ENCODE peak calls at places on chromosomes 7 and 10, in six cellular contexts. One of them, this sample, is unnamed.

GRCh38 chr10:125064681-125065492 is 95.5 kb downstream of the CTBP2 start:
- DNase-seq in GM04503: peak
- DNase-seq in iPS DF 19.7: no peak
- DNase-seq in fibroblast of the aortic adventitia: peak
- DNase-seq in SK-N-SH: no peak
- DNase-seq in DMS153: no peak
- DNase-seq in this sample: peak

GRCh38 chr10:99233680-99234018 is 2.0 kb downstream of the HPSE2 start:
- DNase-seq in SK-N-SH: no peak
- DNase-seq in fibroblast of the aortic adventitia: no peak
- DNase-seq in iPS DF 19.7: no peak
- DNase-seq in GM04503: no peak
- DNase-seq in DMS153: no peak
- DNase-seq in this sample: no peak

GRCh38 chr7:45718464-45719330 is 144.5 kb downstream of the ADCY1 start:
- DNase-seq in SK-N-SH: no peak
- DNase-seq in GM04503: no peak
- DNase-seq in fibroblast of the aortic adventitia: no peak
- DNase-seq in iPS DF 19.7: no peak
- DNase-seq in DMS153: no peak
- DNase-seq in this sample: no peak

GRCh38 chr10:75424553-75424952 is 6.9 kb upstream of the LRMDA start:
- DNase-seq in fibroblast of the aortic adventitia: no peak
- DNase-seq in SK-N-SH: no peak
- DNase-seq in iPS DF 19.7: no peak
- DNase-seq in GM04503: no peak
- DNase-seq in DMS153: no peak
- DNase-seq in this sample: no peak

GRCh38 chr10:127945335-127945734 is 38.4 kb downstream of the PTPRE start:
- DNase-seq in GM04503: no peak
- DNase-seq in fibroblast of the aortic adventitia: peak
- DNase-seq in DMS153: peak
- DNase-seq in iPS DF 19.7: no peak
- DNase-seq in SK-N-SH: no peak
- DNase-seq in this sample: no peak

GRCh38 chr10:71639412-71639719 is 80.2 kb downstream of the C10orf105 start:
- DNase-seq in DMS153: no peak
- DNase-seq in GM04503: no peak
- DNase-seq in iPS DF 19.7: no peak
- DNase-seq in SK-N-SH: no peak
- DNase-seq in fibroblast of the aortic adventitia: no peak
- DNase-seq in this sample: no peak

GRCh38 chr10:99329891-99330674 is 927 bp downstream of the CNNM1 start:
- DNase-seq in DMS153: peak
- DNase-seq in GM04503: no peak
- DNase-seq in fibroblast of the aortic adventitia: no peak
- DNase-seq in SK-N-SH: peak
- DNase-seq in iPS DF 19.7: no peak
- DNase-seq in this sample: peak

GRCh38 chr10:15562116-15562515 is 157.6 kb downstream of the ITGA8 start:
- DNase-seq in iPS DF 19.7: no peak
- DNase-seq in fibroblast of the aortic adventitia: no peak
- DNase-seq in GM04503: no peak
- DNase-seq in SK-N-SH: no peak
- DNase-seq in DMS153: no peak
- DNase-seq in this sample: no peak

GRCh38 chr7:146366938-146367337 is 250.3 kb downstream of the CNTNAP2 start:
- DNase-seq in iPS DF 19.7: no peak
- DNase-seq in fibroblast of the aortic adventitia: no peak
- DNase-seq in GM04503: no peak
- DNase-seq in SK-N-SH: no peak
- DNase-seq in DMS153: peak
- DNase-seq in this sample: no peak

GRCh38 chr10:34526758-34527730 is 288.1 kb downstream of the PARD3 start:
- DNase-seq in SK-N-SH: no peak
- DNase-seq in DMS153: no peak
- DNase-seq in fibroblast of the aortic adventitia: peak
- DNase-seq in GM04503: peak
- DNase-seq in iPS DF 19.7: peak
- DNase-seq in this sample: no peak

GRCh38 chr10:76492026-76492425 is 1060.6 kb downstream of the LRMDA start:
- DNase-seq in SK-N-SH: no peak
- DNase-seq in GM04503: peak
- DNase-seq in fibroblast of the aortic adventitia: peak
- DNase-seq in DMS153: no peak
- DNase-seq in iPS DF 19.7: no peak
- DNase-seq in this sample: no peak

GRCh38 chr7:83824214-83824613 is 175.3 kb upstream of the SEMA3E start:
- DNase-seq in iPS DF 19.7: no peak
- DNase-seq in DMS153: no peak
- DNase-seq in GM04503: no peak
- DNase-seq in fibroblast of the aortic adventitia: peak
- DNase-seq in SK-N-SH: no peak
- DNase-seq in this sample: no peak

GRCh38 chr10:11260136-11260535 is 242.5 kb downstream of the CELF2 start:
- DNase-seq in SK-N-SH: peak
- DNase-seq in DMS153: no peak
- DNase-seq in fibroblast of the aortic adventitia: no peak
- DNase-seq in GM04503: no peak
- DNase-seq in iPS DF 19.7: no peak
- DNase-seq in this sample: no peak

GRCh38 chr10:6013413-6014192 is 36.3 kb upstream of the IL15RA start:
- DNase-seq in GM04503: no peak
- DNase-seq in SK-N-SH: peak
- DNase-seq in iPS DF 19.7: no peak
- DNase-seq in fibroblast of the aortic adventitia: no peak
- DNase-seq in DMS153: no peak
- DNase-seq in this sample: no peak

GRCh38 chr7:139777948-139778841 is at the start of gene HIPK2:
- DNase-seq in DMS153: peak
- DNase-seq in fibroblast of the aortic adventitia: peak
- DNase-seq in SK-N-SH: peak
- DNase-seq in GM04503: no peak
- DNase-seq in iPS DF 19.7: no peak
- DNase-seq in this sample: peak

GRCh38 chr10:102112210-102112817 is 7.9 kb downstream of the LDB1 start:
- DNase-seq in fibroblast of the aortic adventitia: no peak
- DNase-seq in DMS153: no peak
- DNase-seq in iPS DF 19.7: no peak
- DNase-seq in GM04503: no peak
- DNase-seq in SK-N-SH: peak
- DNase-seq in this sample: no peak

GRCh38 chr7:142815099-142815498 is 39.8 kb upstream of the EPHB6 start:
- DNase-seq in GM04503: no peak
- DNase-seq in fibroblast of the aortic adventitia: no peak
- DNase-seq in iPS DF 19.7: no peak
- DNase-seq in SK-N-SH: no peak
- DNase-seq in DMS153: no peak
- DNase-seq in this sample: no peak

GRCh38 chr10:73772280-73773151 is 9.3 kb upstream of the CHCHD1 start:
- DNase-seq in iPS DF 19.7: no peak
- DNase-seq in SK-N-SH: peak
- DNase-seq in DMS153: peak
- DNase-seq in GM04503: peak
- DNase-seq in fibroblast of the aortic adventitia: peak
- DNase-seq in this sample: peak

GRCh38 chr7:20783716-20784310 is 2.9 kb downstream of the SP8 start:
- DNase-seq in SK-N-SH: peak
- DNase-seq in DMS153: no peak
- DNase-seq in fibroblast of the aortic adventitia: no peak
- DNase-seq in GM04503: no peak
- DNase-seq in iPS DF 19.7: no peak
- DNase-seq in this sample: peak

GRCh38 chr7:92740713-92741126 is 95.7 kb downstream of the CDK6 start:
- DNase-seq in fibroblast of the aortic adventitia: peak
- DNase-seq in SK-N-SH: no peak
- DNase-seq in DMS153: no peak
- DNase-seq in GM04503: peak
- DNase-seq in iPS DF 19.7: no peak
- DNase-seq in this sample: no peak

GRCh38 chr10:103854687-103855423 is 521 bp downstream of the SH3PXD2A start:
- DNase-seq in SK-N-SH: peak
- DNase-seq in DMS153: no peak
- DNase-seq in fibroblast of the aortic adventitia: peak
- DNase-seq in iPS DF 19.7: no peak
- DNase-seq in GM04503: no peak
- DNase-seq in this sample: peak

GRCh38 chr10:70575874-70576802 is 26.4 kb downstream of the PRF1 start:
- DNase-seq in DMS153: peak
- DNase-seq in fibroblast of the aortic adventitia: peak
- DNase-seq in SK-N-SH: peak
- DNase-seq in iPS DF 19.7: no peak
- DNase-seq in GM04503: no peak
- DNase-seq in this sample: peak

GRCh38 chr7:20865684-20866083 is 79.0 kb upstream of the SP8 start:
- DNase-seq in SK-N-SH: no peak
- DNase-seq in DMS153: no peak
- DNase-seq in fibroblast of the aortic adventitia: no peak
- DNase-seq in iPS DF 19.7: no peak
- DNase-seq in GM04503: no peak
- DNase-seq in this sample: no peak

GRCh38 chr10:10785627-10786333 is 231.9 kb upstream of the CELF2 start:
- DNase-seq in fibroblast of the aortic adventitia: peak
- DNase-seq in DMS153: no peak
- DNase-seq in GM04503: no peak
- DNase-seq in iPS DF 19.7: no peak
- DNase-seq in SK-N-SH: no peak
- DNase-seq in this sample: no peak

GRCh38 chr7:142807855-142808460 is 37.2 kb downstream of the PRSS2 start:
- DNase-seq in iPS DF 19.7: no peak
- DNase-seq in GM04503: no peak
- DNase-seq in fibroblast of the aortic adventitia: peak
- DNase-seq in SK-N-SH: no peak
- DNase-seq in DMS153: no peak
- DNase-seq in this sample: no peak

GRCh38 chr7:119936876-119937275 is 336.1 kb upstream of the KCND2 start:
- DNase-seq in SK-N-SH: no peak
- DNase-seq in GM04503: no peak
- DNase-seq in DMS153: no peak
- DNase-seq in iPS DF 19.7: no peak
- DNase-seq in fibroblast of the aortic adventitia: peak
- DNase-seq in this sample: no peak

GRCh38 chr7:98944386-98944785 is 66.1 kb downstream of the TRRAP start:
- DNase-seq in SK-N-SH: no peak
- DNase-seq in iPS DF 19.7: no peak
- DNase-seq in GM04503: no peak
- DNase-seq in DMS153: no peak
- DNase-seq in fibroblast of the aortic adventitia: no peak
- DNase-seq in this sample: no peak

GRCh38 chr7:96314402-96315108 is 7.3 kb downstream of the SLC25A13 start:
- DNase-seq in iPS DF 19.7: no peak
- DNase-seq in fibroblast of the aortic adventitia: no peak
- DNase-seq in DMS153: no peak
- DNase-seq in GM04503: no peak
- DNase-seq in SK-N-SH: no peak
- DNase-seq in this sample: no peak

GRCh38 chr10:88651131-88651541 is 13.1 kb upstream of the LIPF start:
- DNase-seq in SK-N-SH: no peak
- DNase-seq in fibroblast of the aortic adventitia: peak
- DNase-seq in DMS153: no peak
- DNase-seq in GM04503: peak
- DNase-seq in iPS DF 19.7: no peak
- DNase-seq in this sample: no peak

GRCh38 chr10:26627320-26627719 is 70.2 kb upstream of the PDSS1 start:
- DNase-seq in fibroblast of the aortic adventitia: no peak
- DNase-seq in DMS153: no peak
- DNase-seq in iPS DF 19.7: no peak
- DNase-seq in GM04503: no peak
- DNase-seq in SK-N-SH: no peak
- DNase-seq in this sample: no peak

GRCh38 chr7:141585592-141586510 is 34.6 kb downstream of the AGK start:
- DNase-seq in SK-N-SH: no peak
- DNase-seq in iPS DF 19.7: no peak
- DNase-seq in fibroblast of the aortic adventitia: peak
- DNase-seq in DMS153: no peak
- DNase-seq in GM04503: peak
- DNase-seq in this sample: no peak

GRCh38 chr7:90530263-90530662 is 60.8 kb downstream of the PTTG1IP2 start:
- DNase-seq in DMS153: no peak
- DNase-seq in fibroblast of the aortic adventitia: peak
- DNase-seq in SK-N-SH: no peak
- DNase-seq in GM04503: peak
- DNase-seq in iPS DF 19.7: no peak
- DNase-seq in this sample: no peak

GRCh38 chr10:33612551-33612950 is 278.1 kb upstream of the NRP1 start:
- DNase-seq in DMS153: no peak
- DNase-seq in GM04503: peak
- DNase-seq in fibroblast of the aortic adventitia: peak
- DNase-seq in SK-N-SH: no peak
- DNase-seq in iPS DF 19.7: no peak
- DNase-seq in this sample: no peak

GRCh38 chr10:111756541-111757061 is 427.0 kb downstream of the GPAM start:
- DNase-seq in iPS DF 19.7: peak
- DNase-seq in SK-N-SH: peak
- DNase-seq in fibroblast of the aortic adventitia: peak
- DNase-seq in DMS153: peak
- DNase-seq in GM04503: peak
- DNase-seq in this sample: peak